ENCODE peak calls at places on chromosomes 11 and 22, in six cellular contexts. M is HCT116, O is sigmoid colon, Y is lower leg skin, J is breast epithelium, T is NB4. N is an unnamed sample.

GRCh38 chr22:46993626-46994025 is 231.2 kb downstream of the TBC1D22A start:
- DNase-seq in M (no peak), O (no peak), Y (no peak), J (no peak), T (no peak), N (no peak)

GRCh38 chr11:77322506-77322905 is 21.0 kb upstream of the GDPD4 start:
- DNase-seq in M (no peak), O (no peak), Y (no peak), J (no peak), T (no peak), N (no peak)

GRCh38 chr11:33942954-33943353 is 51.1 kb upstream of the LMO2 start:
- DNase-seq in M (peak), O (no peak), Y (peak), J (no peak), T (peak), N (peak)

GRCh38 chr22:47190276-47190956 is 428.0 kb downstream of the TBC1D22A start:
- DNase-seq in M (no peak), O (peak), Y (no peak), J (peak), T (no peak), N (no peak)

GRCh38 chr22:50190182-50190951 is 4.7 kb downstream of the TRABD start:
- DNase-seq in M (peak), O (peak), Y (peak), J (peak), T (peak), N (peak)

GRCh38 chr11:11821899-11822298 is 19.9 kb upstream of the USP47 start:
- DNase-seq in M (no peak), O (no peak), Y (no peak), J (no peak), T (no peak), N (no peak)

GRCh38 chr22:47655930-47656329 is 893.5 kb downstream of the TBC1D22A start:
- DNase-seq in M (no peak), O (no peak), Y (no peak), J (no peak), T (no peak), N (no peak)

GRCh38 chr11:19447150-19447566 is 206.4 kb upstream of the E2F8 start:
- DNase-seq in M (no peak), O (no peak), Y (no peak), J (no peak), T (no peak), N (no peak)

GRCh38 chr22:23305321-23305910 is 125.1 kb downstream of the BCR start:
- DNase-seq in M (no peak), O (no peak), Y (no peak), J (peak), T (no peak), N (no peak)

GRCh38 chr22:21837184-21837979 is 30.1 kb downstream of the MAPK1 start:
- DNase-seq in M (peak), O (no peak), Y (no peak), J (no peak), T (no peak), N (no peak)

GRCh38 chr11:119229736-119230135 is 23.6 kb downstream of the CBL start:
- DNase-seq in M (no peak), O (no peak), Y (no peak), J (no peak), T (no peak), N (no peak)

GRCh38 chr11:8082391-8083087 is 1.5 kb downstream of the TUB start:
- DNase-seq in M (no peak), O (no peak), Y (no peak), J (no peak), T (no peak), N (no peak)

GRCh38 chr11:23405350-23405937 is 545.2 kb upstream of the CCDC179 start:
- DNase-seq in M (no peak), O (peak), Y (no peak), J (no peak), T (no peak), N (no peak)

GRCh38 chr11:65353376-65353775 is 1.2 kb upstream of the TIGD3 start:
- DNase-seq in M (no peak), O (no peak), Y (no peak), J (no peak), T (no peak), N (no peak)

DNA sequence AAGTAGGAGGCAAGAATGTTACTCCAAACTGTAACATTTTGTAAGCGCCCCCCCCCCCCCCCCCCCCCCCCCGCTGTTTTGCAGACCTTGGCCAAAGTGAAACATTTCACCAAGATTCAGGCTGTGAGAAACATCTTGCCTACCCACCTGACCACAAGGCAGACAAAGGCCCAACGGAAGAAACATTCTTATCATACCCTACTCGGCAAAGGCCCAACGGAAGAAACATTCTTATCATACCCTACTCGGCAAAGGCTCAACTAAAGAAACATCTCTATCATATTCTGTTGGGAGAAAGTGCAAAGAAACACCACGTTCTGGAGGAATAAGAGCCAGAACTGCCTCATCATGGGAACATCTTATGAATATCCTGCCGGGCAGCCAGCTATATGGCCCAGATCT is 117.1 kb downstream of the JRKL start:
- DNase-seq in M (no peak), O (no peak), Y (no peak), J (no peak), T (no peak), N (no peak)
- TF ChIP-seq POLR2A in M (no peak), O (no peak), Y (no peak), J (no peak), T (no peak), N (no peak)

GRCh38 chr22:38034884-38035529 is 22.2 kb upstream of the PICK1 start:
- DNase-seq in M (no peak), O (no peak), Y (no peak), J (no peak), T (no peak), N (no peak)
- TF ChIP-seq POLR2A in M (no peak), O (no peak), Y (no peak), J (no peak), T (no peak), N (no peak)

DNA sequence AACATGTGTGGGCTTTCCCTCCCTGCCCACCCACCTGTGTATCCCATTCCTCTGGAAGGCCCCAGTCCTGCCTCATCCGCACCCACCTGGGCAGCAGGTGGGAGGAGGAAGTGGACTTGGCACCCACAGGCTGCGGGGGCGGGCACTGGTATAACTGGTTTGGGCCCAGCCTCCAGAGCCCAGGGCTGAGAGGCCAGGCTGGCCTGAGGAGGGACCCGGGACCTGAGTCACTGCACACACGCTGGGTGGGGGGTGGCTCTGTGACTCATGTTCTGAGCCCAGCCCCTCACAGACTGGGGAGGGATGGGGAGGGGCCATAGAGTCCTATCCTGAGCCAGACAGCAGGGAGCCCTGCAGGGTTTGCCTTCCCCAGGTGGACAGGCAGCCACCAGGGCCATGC is 16.7 kb downstream of the PHLDA2 start:
- DNase-seq in M (peak), O (no peak), Y (no peak), J (peak), T (peak), N (no peak)
- TF ChIP-seq POLR2A in M (no peak), O (no peak), Y (no peak), J (no peak), T (no peak), N (no peak)

GRCh38 chr11:27362749-27363575 is at the start of gene CCDC34:
- DNase-seq in M (peak), O (peak), Y (peak), J (peak), T (peak), N (peak)
- TF ChIP-seq POLR2A in M (peak), O (no peak), Y (no peak), J (no peak), T (peak), N (peak)

GRCh38 chr22:39315389-39315788 is 4.0 kb downstream of the RPL3 start:
- DNase-seq in M (no peak), O (no peak), Y (no peak), J (no peak), T (no peak), N (no peak)
- TF ChIP-seq POLR2A in M (no peak), O (no peak), Y (no peak), J (no peak), T (no peak), N (no peak)

GRCh38 chr11:13031349-13031748 is 22.2 kb downstream of the RASSF10 start:
- DNase-seq in M (no peak), O (no peak), Y (no peak), J (no peak), T (no peak), N (no peak)

GRCh38 chr11:13026722-13027121 is 17.6 kb downstream of the RASSF10 start:
- DNase-seq in M (no peak), O (no peak), Y (no peak), J (no peak), T (no peak), N (no peak)

GRCh38 chr11:13028322-13028721 is 19.2 kb downstream of the RASSF10 start:
- DNase-seq in M (no peak), O (no peak), Y (no peak), J (no peak), T (no peak), N (no peak)

GRCh38 chr11:13030857-13031256 is 21.7 kb downstream of the RASSF10 start:
- DNase-seq in M (no peak), O (no peak), Y (peak), J (peak), T (no peak), N (no peak)

DNA sequence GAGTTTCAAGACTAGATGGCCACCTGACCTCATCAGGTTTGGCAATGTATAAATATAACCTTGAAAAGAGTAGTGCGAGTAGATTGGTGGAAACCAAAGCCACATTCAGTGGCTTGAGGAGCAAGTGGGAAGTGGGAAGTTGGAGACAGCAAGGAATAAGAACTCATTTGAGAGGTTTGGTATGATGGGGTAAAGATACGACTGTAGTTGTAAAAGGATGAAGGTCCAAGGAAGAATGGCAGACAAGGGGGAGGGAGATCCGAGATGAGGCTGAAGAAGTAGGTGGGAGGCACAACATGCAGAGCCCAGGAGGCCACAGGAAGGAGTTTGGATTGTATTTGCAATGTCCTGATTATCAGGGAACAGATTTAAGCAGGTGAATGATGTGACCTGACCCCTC is 20.8 kb downstream of the RASSF10 start:
- DNase-seq in M (no peak), O (no peak), Y (no peak), J (no peak), T (no peak), N (no peak)
- TF ChIP-seq POLR2A in M (no peak), O (no peak), Y (no peak), J (no peak), T (no peak), N (no peak)

DNA sequence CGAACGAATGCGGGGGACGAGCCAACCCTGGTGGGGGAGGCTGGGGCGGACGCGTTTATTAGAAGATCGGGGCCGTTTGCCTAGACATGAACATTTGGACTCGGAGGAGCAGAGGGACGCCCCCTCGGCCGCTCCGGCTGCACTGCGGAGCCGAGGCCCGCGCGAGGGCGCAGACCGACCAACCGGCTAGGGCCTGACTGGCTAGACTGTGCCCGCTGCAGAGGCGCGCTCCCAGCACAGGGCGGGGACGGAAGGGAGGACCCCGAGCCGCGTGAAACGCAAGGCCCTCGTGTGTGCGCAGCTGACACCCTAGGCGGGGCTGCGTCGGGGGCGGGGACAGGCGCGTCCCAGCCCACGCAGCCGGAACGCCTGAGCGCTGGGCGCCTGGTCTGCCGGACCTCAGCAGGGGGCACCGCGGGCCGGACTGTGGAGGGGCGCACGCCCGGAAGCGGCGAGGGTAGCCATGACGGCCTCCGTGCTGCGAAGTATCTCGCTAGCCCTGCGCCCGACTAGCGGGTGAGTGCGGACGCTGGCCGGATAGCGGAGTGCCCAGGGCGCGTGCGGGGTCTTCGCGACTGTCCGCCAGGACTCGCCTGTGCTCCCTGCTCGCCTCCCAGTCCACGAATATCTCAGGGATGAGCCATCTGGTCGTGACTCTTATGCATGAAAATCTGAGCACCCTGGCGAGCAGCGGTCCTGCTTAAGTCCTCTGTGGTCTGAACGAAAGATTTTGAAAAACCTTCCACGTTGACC is at the start of gene MRPL40:
- DNase-seq in M (peak), O (peak), Y (peak), J (peak), T (peak), N (peak)
- TF ChIP-seq POLR2A in M (peak), O (peak), Y (no peak), J (peak), T (peak), N (peak)

GRCh38 chr11:2378527-2379210 is 1.6 kb downstream of the CD81 start:
- DNase-seq in M (no peak), O (peak), Y (peak), J (no peak), T (no peak), N (no peak)

GRCh38 chr11:2375964-2376551 is 1.1 kb upstream of the CD81 start:
- DNase-seq in M (no peak), O (no peak), Y (peak), J (no peak), T (no peak), N (no peak)

GRCh38 chr11:2376751-2377451 is at the start of gene CD81:
- DNase-seq in M (no peak), O (no peak), Y (peak), J (no peak), T (peak), N (peak)

GRCh38 chr11:2379471-2380174 is 2.5 kb downstream of the CD81 start:
- DNase-seq in M (no peak), O (no peak), Y (peak), J (no peak), T (no peak), N (no peak)

DNA sequence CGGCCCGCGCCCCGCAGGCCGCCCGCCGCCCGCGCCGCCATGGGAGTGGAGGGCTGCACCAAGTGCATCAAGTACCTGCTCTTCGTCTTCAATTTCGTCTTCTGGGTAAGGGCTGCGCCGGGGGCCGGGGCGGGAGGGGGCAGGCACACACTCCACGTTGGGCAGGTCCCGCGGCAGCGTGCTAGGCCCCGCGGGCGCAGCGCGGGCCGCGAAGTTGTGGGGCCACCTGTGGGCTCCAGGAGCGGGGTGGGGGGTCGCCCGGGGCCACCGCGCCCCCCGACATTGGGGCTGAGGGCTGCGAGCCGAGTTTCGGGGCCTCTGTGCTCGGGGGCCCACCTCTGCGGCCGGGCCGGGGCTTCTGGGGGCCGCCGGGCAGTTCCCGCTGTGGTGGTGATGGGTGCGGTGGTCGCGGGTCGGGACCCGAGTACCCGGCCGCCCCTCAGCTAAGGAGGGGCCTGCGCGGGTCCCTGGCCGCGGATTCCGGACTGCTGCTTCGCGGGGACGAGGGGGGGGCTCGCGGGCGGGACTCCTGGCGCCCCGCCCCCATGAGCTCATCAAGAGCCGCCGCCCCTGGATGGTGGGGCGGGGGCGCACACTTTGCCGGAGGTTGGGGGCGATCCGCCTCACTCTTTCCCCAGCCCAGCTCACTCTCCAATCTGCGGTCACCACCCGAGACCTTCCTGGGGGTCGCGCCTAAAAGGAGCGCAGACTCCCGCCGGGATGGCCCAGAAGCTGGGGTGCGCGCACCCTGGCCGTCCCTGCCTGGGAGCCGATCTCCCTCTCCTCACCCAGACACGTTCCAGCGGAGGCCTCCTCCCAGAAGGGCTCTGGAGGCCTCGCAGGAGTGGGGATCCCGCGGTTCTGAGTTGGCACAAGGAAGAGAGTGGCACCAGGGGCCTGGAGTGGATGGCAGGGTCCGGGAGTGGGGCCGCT is 667 bp downstream of the CD81 start:
- DNase-seq in M (no peak), O (peak), Y (peak), J (no peak), T (peak), N (peak)
- TF ChIP-seq POLR2A in M (no peak), O (no peak), Y (no peak), J (peak), T (peak), N (no peak)

DNA sequence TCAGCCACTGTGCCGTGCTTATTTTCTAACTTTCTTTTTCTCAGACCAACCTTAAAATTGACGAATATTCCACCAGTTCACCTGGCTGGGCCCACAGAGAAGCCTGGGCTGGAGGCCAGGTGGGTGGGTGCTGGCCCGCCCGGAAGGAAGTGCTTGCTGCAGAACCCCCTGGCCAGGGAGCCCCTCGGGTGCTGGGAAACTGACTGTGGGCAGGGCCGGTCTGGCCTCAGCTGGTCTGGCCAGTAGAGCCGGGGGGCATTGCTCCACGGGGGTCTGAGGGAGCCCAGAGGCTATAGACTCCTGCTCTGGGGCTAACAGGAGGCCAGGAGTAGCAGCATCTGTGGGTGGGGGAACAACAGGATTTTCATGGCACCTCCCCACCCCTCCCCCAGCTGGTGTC is 6.8 kb upstream of the CHID1 start:
- DNase-seq in M (no peak), O (no peak), Y (no peak), J (no peak), T (no peak), N (no peak)
- TF ChIP-seq POLR2A in M (no peak), O (no peak), Y (no peak), J (no peak), T (no peak), N (no peak)